ENCODE peak calls at places on chromosome 16, in six cellular contexts. N, E, F, I, Z and K are unnamed samples.

GRCh38 chr16:1535391-1536291 is 2.2 kb downstream of the TMEM204 start:
- DNase-seq in N (no peak), F (no peak), I (no peak), E (no peak), Z (no peak), K (no peak)

GRCh38 chr16:55324491-55325447 is 766 bp downstream of the IRX6 start:
- DNase-seq in Z (no peak), E (peak; percentile 71), N (no peak), F (no peak), I (no peak), K (no peak)

GRCh38 chr16:84879569-84880487 is 60.0 kb downstream of the CRISPLD2 start:
- DNase-seq in F (no peak), E (no peak), Z (peak; percentile 38), I (peak; percentile 41), N (peak; percentile 51), K (no peak)

GRCh38 chr16:588639-588888 is 1.3 kb upstream of the RAB40C start:
- DNase-seq in Z (no peak), N (peak; percentile 60), I (peak; percentile 64), F (no peak), E (no peak), K (no peak)

GRCh38 chr16:81077077-81077940 is at the start of gene C16orf46:
- DNase-seq in N (peak; percentile 95), I (peak; percentile 95), Z (peak; percentile 96), E (peak; percentile 79), F (peak; percentile 82), K (peak; percentile 72)

GRCh38 chr16:88697831-88698693 is 8.1 kb downstream of the RNF166 start:
- DNase-seq in F (no peak), N (no peak), E (no peak), I (no peak), Z (no peak), K (no peak)

GRCh38 chr16:28604186-28604565 is 5.7 kb downstream of the SULT1A1 start:
- DNase-seq in I (no peak), Z (no peak), F (no peak), N (no peak), E (no peak), K (no peak)

GRCh38 chr16:36336-36984 is 16.9 kb downstream of the POLR3K start:
- DNase-seq in N (no peak), Z (no peak), E (no peak), F (no peak), I (no peak), K (no peak)

GRCh38 chr16:50354629-50355456 is 13.9 kb downstream of the BRD7 start:
- DNase-seq in I (peak; percentile 8), E (peak; percentile 18), N (no peak), F (no peak), Z (no peak), K (no peak)

GRCh38 chr16:88316151-88316550 is 66.6 kb upstream of the ZNF469 start:
- DNase-seq in N (no peak), I (no peak), F (no peak), E (no peak), Z (no peak), K (no peak)

GRCh38 chr16:28990375-28991040 is 5.7 kb downstream of the LAT start:
- DNase-seq in E (no peak), Z (no peak), F (no peak), N (no peak), I (no peak), K (no peak)

GRCh38 chr16:4404967-4405696 is 11.3 kb downstream of the CORO7 start:
- DNase-seq in Z (no peak), F (no peak), E (no peak), I (no peak), N (no peak), K (no peak)

GRCh38 chr16:2009302-2009711 is 314 bp downstream of the ZNF598 start:
- DNase-seq in N (peak; percentile 21), I (no peak), E (no peak), F (no peak), Z (no peak), K (no peak)

GRCh38 chr16:57795431-57795878 is 6.8 kb downstream of the KIFC3 start:
- DNase-seq in F (no peak), N (peak; percentile 67), E (no peak), Z (peak; percentile 53), I (peak; percentile 44), K (no peak)

GRCh38 chr16:47574091-47575054 is 113.2 kb downstream of the PHKB start:
- DNase-seq in E (peak; percentile 9), I (peak; percentile 37), Z (no peak), N (no peak), F (no peak), K (no peak)

GRCh38 chr16:16797239-16797638 is 418.3 kb downstream of the NPIPA7 start:
- DNase-seq in I (no peak), F (no peak), E (no peak), N (no peak), Z (no peak), K (no peak)

GRCh38 chr16:80063028-80063767 is 462.7 kb upstream of the MAF start:
- DNase-seq in N (no peak), I (no peak), Z (no peak), E (no peak), F (no peak), K (no peak)

GRCh38 chr16:85313541-85314208 is 201.4 kb upstream of the CIBAR2 start:
- DNase-seq in I (no peak), Z (no peak), E (no peak), N (no peak), F (no peak), K (no peak)

GRCh38 chr16:11356573-11357331 is 11.5 kb downstream of the RMI2 start:
- DNase-seq in I (peak; percentile 52), N (peak; percentile 74), F (no peak), E (peak; percentile 41), Z (no peak), K (no peak)

GRCh38 chr16:66263973-66264310 is 102.5 kb upstream of the CDH5 start:
- DNase-seq in N (no peak), Z (no peak), E (no peak), F (no peak), I (no peak), K (no peak)

GRCh38 chr16:66695474-66695934 is 1.0 kb downstream of the CMTM4 start:
- DNase-seq in N (no peak), Z (no peak), E (no peak), F (no peak), I (no peak), K (no peak)

GRCh38 chr16:70018254-70018653 is 67.1 kb downstream of the CLEC18A start:
- DNase-seq in N (peak; percentile 66), E (no peak), I (peak; percentile 5), F (no peak), Z (peak; percentile 61), K (no peak)

GRCh38 chr16:29126057-29126494 is 141.2 kb downstream of the LAT start:
- DNase-seq in E (no peak), I (no peak), Z (no peak), N (no peak), F (no peak), K (no peak)

GRCh38 chr16:11681526-11681925 is 13.3 kb downstream of the SNN start:
- DNase-seq in Z (no peak), F (no peak), I (no peak), N (no peak), E (no peak), K (no peak)

GRCh38 chr16:57106767-57107166 is 14.4 kb downstream of the CPNE2 start:
- DNase-seq in I (peak; percentile 24), F (no peak), Z (no peak), N (no peak), E (no peak), K (no peak)

GRCh38 chr16:2035431-2036199 is 8.9 kb downstream of the NHERF2 start:
- DNase-seq in E (peak; percentile 25), I (peak; percentile 96), N (no peak), F (no peak), Z (no peak), K (no peak)

GRCh38 chr16:12054868-12055267 is 78.3 kb downstream of the SNX29 start:
- DNase-seq in F (no peak), E (no peak), Z (no peak), I (no peak), N (no peak), K (no peak)

GRCh38 chr16:65975049-65975708 is 391.3 kb upstream of the CDH5 start:
- DNase-seq in F (no peak), N (no peak), E (no peak), Z (peak; percentile 16), I (peak; percentile 56), K (no peak)

GRCh38 chr16:57419506-57419905 is 14.9 kb downstream of the CCL17 start:
- DNase-seq in Z (no peak), I (no peak), E (no peak), N (no peak), F (no peak), K (no peak)

GRCh38 chr16:600781-601180 is 10.9 kb downstream of the RAB40C start:
- DNase-seq in I (no peak), N (peak; percentile 29), Z (no peak), E (no peak), F (no peak), K (no peak)

GRCh38 chr16:79612207-79612606 is 11.7 kb upstream of the MAF start:
- DNase-seq in I (no peak), Z (no peak), F (no peak), N (no peak), E (no peak), K (no peak)

GRCh38 chr16:56847173-56847948 is 17.6 kb upstream of the SLC12A3 start:
- DNase-seq in I (peak; percentile 25), E (no peak), Z (no peak), F (no peak), N (no peak), K (no peak)

GRCh38 chr16:49483251-49483650 is 109.6 kb downstream of the C16orf78 start:
- DNase-seq in I (no peak), N (no peak), F (no peak), Z (no peak), E (no peak), K (no peak)

GRCh38 chr16:28863929-28864886 is 565 bp downstream of the SH2B1 start:
- DNase-seq in F (no peak), Z (no peak), I (peak; percentile 45), E (no peak), N (peak; percentile 76), K (no peak)